ENCODE peak calls at places on chromosomes 2 and 18, in ten cellular contexts. O, M, U, R, Z, W, Y, I, N and F are unnamed samples.

GRCh38 chr2:9232886-9233285 is 26.3 kb downstream of the ASAP2 start:
- DNase-seq in O (no peak), M (no peak), U (no peak), R (no peak), Z (no peak), W (no peak), Y (no peak), I (no peak), N (no peak), F (no peak)

GRCh38 chr2:10868021-10868420 is 43.7 kb upstream of the KCNF1 start:
- DNase-seq in O (no peak), M (no peak), U (no peak), R (no peak), Z (no peak), W (no peak), Y (no peak), I (no peak), N (no peak), F (no peak)

GRCh38 chr18:9433616-9434239 is 41.6 kb upstream of the RALBP1 start:
- DNase-seq in O (no peak), M (no peak), U (no peak), R (no peak), Z (no peak), W (no peak), Y (no peak), I (no peak), N (no peak), F (no peak)

GRCh38 chr2:106107509-106108131 is 86.5 kb downstream of the UXS1 start:
- DNase-seq in O (peak), M (no peak), U (no peak), R (no peak), Z (peak), W (peak), Y (peak), I (no peak), N (no peak), F (no peak)

GRCh38 chr2:129720360-129720759 is 259.1 kb upstream of the RAB6C start:
- DNase-seq in O (no peak), M (no peak), U (no peak), R (no peak), Z (no peak), W (no peak), Y (no peak), I (no peak), N (no peak), F (no peak)

GRCh38 chr2:165621086-165621560 is 151.6 kb downstream of the CSRNP3 start:
- DNase-seq in O (peak), M (no peak), U (no peak), R (no peak), Z (no peak), W (no peak), Y (no peak), I (no peak), N (no peak), F (peak)

GRCh38 chr2:20443276-20443920 is 3.5 kb upstream of the RHOB start:
- DNase-seq in O (peak), M (no peak), U (peak), R (peak), Z (no peak), W (no peak), Y (peak), I (peak), N (peak), F (peak)

GRCh38 chr18:49238433-49239042 is 221.9 kb downstream of the DYM start:
- DNase-seq in O (peak), M (no peak), U (no peak), R (no peak), Z (no peak), W (no peak), Y (no peak), I (peak), N (peak), F (no peak)

GRCh38 chr2:36355157-36355889 is at the start of gene CRIM1:
- DNase-seq in O (peak), M (peak), U (no peak), R (peak), Z (peak), W (peak), Y (peak), I (peak), N (peak), F (no peak)

GRCh38 chr2:221200184-221200839 is 371.8 kb downstream of the EPHA4 start:
- DNase-seq in O (no peak), M (no peak), U (no peak), R (no peak), Z (no peak), W (no peak), Y (no peak), I (no peak), N (no peak), F (peak)

GRCh38 chr18:79515944-79516351 is 120.2 kb downstream of the NFATC1 start:
- DNase-seq in O (no peak), M (no peak), U (no peak), R (no peak), Z (no peak), W (no peak), Y (no peak), I (no peak), N (no peak), F (no peak)

GRCh38 chr2:150532883-150533282 is 45.4 kb upstream of the RND3 start:
- DNase-seq in O (no peak), M (no peak), U (no peak), R (no peak), Z (no peak), W (no peak), Y (no peak), I (no peak), N (no peak), F (no peak)

GRCh38 chr2:45072064-45072861 is 63.0 kb upstream of the SIX2 start:
- DNase-seq in O (no peak), M (no peak), U (no peak), R (no peak), Z (no peak), W (no peak), Y (no peak), I (no peak), N (no peak), F (peak)

GRCh38 chr2:120150040-120150482 is 73.1 kb downstream of the TMEM185B start:
- DNase-seq in O (no peak), M (no peak), U (no peak), R (no peak), Z (no peak), W (no peak), Y (no peak), I (no peak), N (no peak), F (no peak)

GRCh38 chr2:84717302-84717701 is 163.6 kb downstream of the TRABD2A start:
- DNase-seq in O (no peak), M (no peak), U (no peak), R (no peak), Z (no peak), W (no peak), Y (no peak), I (no peak), N (no peak), F (no peak)

GRCh38 chr2:147273628-147274027 is 571.2 kb upstream of the ACVR2A start:
- DNase-seq in O (no peak), M (no peak), U (no peak), R (no peak), Z (no peak), W (no peak), Y (no peak), I (no peak), N (no peak), F (no peak)

GRCh38 chr2:209426432-209426831 is 2.6 kb downstream of the MAP2 start:
- DNase-seq in O (no peak), M (no peak), U (peak), R (no peak), Z (no peak), W (no peak), Y (no peak), I (no peak), N (no peak), F (peak)

GRCh38 chr2:153115141-153115540 is 363.4 kb downstream of the RPRM start:
- DNase-seq in O (no peak), M (no peak), U (no peak), R (no peak), Z (no peak), W (no peak), Y (no peak), I (no peak), N (no peak), F (no peak)

GRCh38 chr2:44430340-44430739 is 68.6 kb downstream of the CAMKMT start:
- DNase-seq in O (no peak), M (no peak), U (no peak), R (no peak), Z (no peak), W (no peak), Y (no peak), I (no peak), N (no peak), F (no peak)

GRCh38 chr18:22106536-22107292 is 62.7 kb upstream of the GATA6 start:
- DNase-seq in O (peak), M (no peak), U (no peak), R (no peak), Z (no peak), W (no peak), Y (no peak), I (no peak), N (no peak), F (no peak)

GRCh38 chr18:8858888-8859511 is 153.6 kb downstream of the MTCL1 start:
- DNase-seq in O (peak), M (no peak), U (no peak), R (no peak), Z (no peak), W (no peak), Y (no peak), I (no peak), N (no peak), F (no peak)

GRCh38 chr2:234444242-234444641 is 52.6 kb downstream of the ARL4C start:
- DNase-seq in O (no peak), M (no peak), U (no peak), R (no peak), Z (no peak), W (no peak), Y (no peak), I (no peak), N (no peak), F (no peak)

GRCh38 chr2:241542278-241542605 is 16.3 kb upstream of the BOK start:
- DNase-seq in O (no peak), M (no peak), U (no peak), R (no peak), Z (no peak), W (no peak), Y (no peak), I (no peak), N (no peak), F (no peak)

GRCh38 chr2:232761301-232761907 is 15.0 kb downstream of the KCNJ13 start:
- DNase-seq in O (peak), M (no peak), U (peak), R (peak), Z (no peak), W (no peak), Y (peak), I (no peak), N (no peak), F (no peak)

GRCh38 chr2:219261024-219261855 is 7.5 kb upstream of the TUBA4A start:
- DNase-seq in O (no peak), M (no peak), U (no peak), R (no peak), Z (no peak), W (no peak), Y (no peak), I (no peak), N (no peak), F (no peak)

GRCh38 chr18:25759111-25759510 is 331.3 kb downstream of the SS18 start:
- DNase-seq in O (no peak), M (no peak), U (no peak), R (no peak), Z (no peak), W (no peak), Y (no peak), I (no peak), N (no peak), F (no peak)

GRCh38 chr2:113234721-113235346 is 43.9 kb downstream of the PAX8 start:
- DNase-seq in O (no peak), M (no peak), U (no peak), R (no peak), Z (no peak), W (no peak), Y (no peak), I (no peak), N (no peak), F (no peak)

GRCh38 chr18:54327818-54328217 is 29.8 kb downstream of the STARD6 start:
- DNase-seq in O (peak), M (no peak), U (no peak), R (no peak), Z (no peak), W (no peak), Y (no peak), I (no peak), N (no peak), F (no peak)

GRCh38 chr2:237304763-237305514 is 109.0 kb downstream of the COL6A3 start:
- DNase-seq in O (peak), M (no peak), U (no peak), R (no peak), Z (no peak), W (no peak), Y (no peak), I (no peak), N (no peak), F (no peak)

GRCh38 chr2:204491528-204491927 is 53.7 kb upstream of the PARD3B start:
- DNase-seq in O (peak), M (no peak), U (no peak), R (no peak), Z (no peak), W (no peak), Y (no peak), I (no peak), N (no peak), F (no peak)

GRCh38 chr2:204604061-204604460 is 58.8 kb downstream of the PARD3B start:
- DNase-seq in O (no peak), M (no peak), U (no peak), R (no peak), Z (no peak), W (no peak), Y (no peak), I (no peak), N (no peak), F (no peak)

GRCh38 chr2:18749912-18750526 is 160.7 kb upstream of the NT5C1B start:
- DNase-seq in O (peak), M (no peak), U (peak), R (peak), Z (no peak), W (peak), Y (no peak), I (peak), N (peak), F (peak)

GRCh38 chr2:18814387-18814786 is 225.0 kb upstream of the NT5C1B start:
- DNase-seq in O (peak), M (no peak), U (no peak), R (no peak), Z (no peak), W (no peak), Y (no peak), I (no peak), N (no peak), F (no peak)

GRCh38 chr2:100660851-100661584 is 98.2 kb downstream of the PDCL3 start:
- DNase-seq in O (no peak), M (no peak), U (no peak), R (no peak), Z (no peak), W (no peak), Y (no peak), I (no peak), N (no peak), F (no peak)

GRCh38 chr2:72961853-72962468 is 44.6 kb downstream of the EMX1 start:
- DNase-seq in O (no peak), M (no peak), U (no peak), R (no peak), Z (no peak), W (no peak), Y (no peak), I (no peak), N (no peak), F (no peak)